ENCODE peak calls at places on chromosomes 4 and X, in eight cellular contexts. One of them, this sample, is unnamed.

GRCh38 chr4:182862166-182862875 is 54.9 kb downstream of the DCTD start:
- DNase-seq in keratinocyte: no peak
- DNase-seq in stomach: peak; percentile 76
- DNase-seq in body of pancreas: no peak
- DNase-seq in Peyer's patch: no peak
- DNase-seq in colonic mucosa: no peak
- DNase-seq in H9: peak; percentile 73
- DNase-seq in GM23338: peak; percentile 54
- DNase-seq in this sample: no peak

GRCh38 chr4:139962130-139962684 is 191.8 kb downstream of the MAML3 start:
- DNase-seq in keratinocyte: no peak
- DNase-seq in stomach: no peak
- DNase-seq in body of pancreas: no peak
- DNase-seq in Peyer's patch: no peak
- DNase-seq in colonic mucosa: no peak
- DNase-seq in H9: no peak
- DNase-seq in GM23338: no peak
- DNase-seq in this sample: no peak

GRCh38 chrX:38627683-38628082 is 66.3 kb downstream of the TSPAN7 start:
- DNase-seq in keratinocyte: peak; percentile 21
- DNase-seq in stomach: no peak
- DNase-seq in body of pancreas: peak; percentile 16
- DNase-seq in Peyer's patch: peak; percentile 59
- DNase-seq in colonic mucosa: peak; percentile 26
- DNase-seq in H9: peak; percentile 63
- DNase-seq in GM23338: peak; percentile 76
- DNase-seq in this sample: no peak

GRCh38 chrX:130516123-130516522 is 114.3 kb downstream of the RBMX2 start:
- DNase-seq in keratinocyte: no peak
- DNase-seq in stomach: no peak
- DNase-seq in body of pancreas: no peak
- DNase-seq in Peyer's patch: no peak
- DNase-seq in colonic mucosa: no peak
- DNase-seq in H9: no peak
- DNase-seq in GM23338: no peak
- DNase-seq in this sample: no peak

GRCh38 chrX:12950851-12951589 is 23.9 kb upstream of the TMSB4X start:
- DNase-seq in keratinocyte: no peak
- DNase-seq in stomach: peak; percentile 39
- DNase-seq in body of pancreas: no peak
- DNase-seq in Peyer's patch: peak; percentile 83
- DNase-seq in colonic mucosa: peak; percentile 52
- DNase-seq in H9: peak; percentile 83
- DNase-seq in GM23338: peak; percentile 65
- DNase-seq in this sample: no peak

GRCh38 chr4:184252136-184253071 is 34.7 kb upstream of the ENPP6 start:
- DNase-seq in keratinocyte: no peak
- DNase-seq in stomach: no peak
- DNase-seq in body of pancreas: no peak
- DNase-seq in Peyer's patch: no peak
- DNase-seq in colonic mucosa: no peak
- DNase-seq in H9: no peak
- DNase-seq in GM23338: no peak
- DNase-seq in this sample: no peak

GRCh38 chr4:185470503-185471195 is 884 bp downstream of the CCDC110 start:
- DNase-seq in keratinocyte: no peak
- DNase-seq in stomach: peak; percentile 76
- DNase-seq in body of pancreas: peak; percentile 94
- DNase-seq in Peyer's patch: peak; percentile 84
- DNase-seq in colonic mucosa: peak; percentile 78
- DNase-seq in H9: peak; percentile 55
- DNase-seq in GM23338: peak; percentile 41
- DNase-seq in this sample: peak; percentile 67

GRCh38 chr4:82201805-82202636 is 171.8 kb downstream of the HNRNPD start:
- DNase-seq in keratinocyte: no peak
- DNase-seq in stomach: peak; percentile 54
- DNase-seq in body of pancreas: peak; percentile 34
- DNase-seq in Peyer's patch: peak; percentile 79
- DNase-seq in colonic mucosa: peak; percentile 42
- DNase-seq in H9: peak; percentile 60
- DNase-seq in GM23338: peak; percentile 91
- DNase-seq in this sample: no peak

GRCh38 chrX:153925387-153925738 is 701 bp downstream of the ARHGAP4 start:
- DNase-seq in keratinocyte: no peak
- DNase-seq in stomach: no peak
- DNase-seq in body of pancreas: no peak
- DNase-seq in Peyer's patch: no peak
- DNase-seq in colonic mucosa: no peak
- DNase-seq in H9: no peak
- DNase-seq in GM23338: no peak
- DNase-seq in this sample: no peak

GRCh38 chrX:64976673-64977040 is 407 bp upstream of the ZC4H2 start:
- DNase-seq in keratinocyte: no peak
- DNase-seq in stomach: no peak
- DNase-seq in body of pancreas: no peak
- DNase-seq in Peyer's patch: no peak
- DNase-seq in colonic mucosa: no peak
- DNase-seq in H9: peak; percentile 26
- DNase-seq in GM23338: peak; percentile 14
- DNase-seq in this sample: no peak

GRCh38 chr4:2411786-2412510 is 6.5 kb downstream of the ZFYVE28 start:
- DNase-seq in keratinocyte: no peak
- DNase-seq in stomach: no peak
- DNase-seq in body of pancreas: no peak
- DNase-seq in Peyer's patch: no peak
- DNase-seq in colonic mucosa: no peak
- DNase-seq in H9: no peak
- DNase-seq in GM23338: no peak
- DNase-seq in this sample: no peak

GRCh38 chrX:78066110-78066509 is 37.9 kb upstream of the PGK1 start:
- DNase-seq in keratinocyte: no peak
- DNase-seq in stomach: no peak
- DNase-seq in body of pancreas: no peak
- DNase-seq in Peyer's patch: no peak
- DNase-seq in colonic mucosa: no peak
- DNase-seq in H9: no peak
- DNase-seq in GM23338: no peak
- DNase-seq in this sample: no peak

GRCh38 chr4:101123231-101123630 is 224.1 kb downstream of the PPP3CA start:
- DNase-seq in keratinocyte: no peak
- DNase-seq in stomach: no peak
- DNase-seq in body of pancreas: no peak
- DNase-seq in Peyer's patch: no peak
- DNase-seq in colonic mucosa: no peak
- DNase-seq in H9: no peak
- DNase-seq in GM23338: no peak
- DNase-seq in this sample: no peak

GRCh38 chr4:149371021-149371420 is 444.6 kb downstream of the IQCM start:
- DNase-seq in keratinocyte: peak; percentile 2
- DNase-seq in stomach: no peak
- DNase-seq in body of pancreas: no peak
- DNase-seq in Peyer's patch: no peak
- DNase-seq in colonic mucosa: peak; percentile 21
- DNase-seq in H9: peak; percentile 42
- DNase-seq in GM23338: peak; percentile 91
- DNase-seq in this sample: no peak

GRCh38 chr4:5746829-5747745 is 36.1 kb downstream of the EVC start:
- DNase-seq in keratinocyte: no peak
- DNase-seq in stomach: no peak
- DNase-seq in body of pancreas: no peak
- DNase-seq in Peyer's patch: no peak
- DNase-seq in colonic mucosa: no peak
- DNase-seq in H9: no peak
- DNase-seq in GM23338: no peak
- DNase-seq in this sample: peak; percentile 43

GRCh38 chrX:51614353-51614752 is 4.4 kb downstream of the CENPVL3 start:
- DNase-seq in keratinocyte: no peak
- DNase-seq in stomach: no peak
- DNase-seq in body of pancreas: no peak
- DNase-seq in Peyer's patch: no peak
- DNase-seq in colonic mucosa: no peak
- DNase-seq in H9: peak; percentile 26
- DNase-seq in GM23338: peak; percentile 70
- DNase-seq in this sample: no peak

GRCh38 chr4:72312032-72312650 is 256.9 kb downstream of the ADAMTS3 start:
- DNase-seq in keratinocyte: no peak
- DNase-seq in stomach: peak; percentile 29
- DNase-seq in body of pancreas: peak; percentile 40
- DNase-seq in Peyer's patch: peak; percentile 51
- DNase-seq in colonic mucosa: peak; percentile 32
- DNase-seq in H9: peak; percentile 57
- DNase-seq in GM23338: peak; percentile 56
- DNase-seq in this sample: peak; percentile 84

GRCh38 chr4:74624351-74625151 is 169.8 kb downstream of the BTC start:
- DNase-seq in keratinocyte: no peak
- DNase-seq in stomach: no peak
- DNase-seq in body of pancreas: no peak
- DNase-seq in Peyer's patch: no peak
- DNase-seq in colonic mucosa: no peak
- DNase-seq in H9: no peak
- DNase-seq in GM23338: no peak
- DNase-seq in this sample: no peak

GRCh38 chr4:39051454-39051853 is 10.6 kb upstream of the KLHL5 start:
- DNase-seq in keratinocyte: no peak
- DNase-seq in stomach: no peak
- DNase-seq in body of pancreas: no peak
- DNase-seq in Peyer's patch: no peak
- DNase-seq in colonic mucosa: no peak
- DNase-seq in H9: no peak
- DNase-seq in GM23338: peak; percentile 23
- DNase-seq in this sample: no peak
- H3K4me1 ChIP-seq in keratinocyte: peaks cover 2% of the 10 kb centered on the region
- H3K4me1 ChIP-seq in stomach: peaks cover 7% of the 10 kb centered on the region
- H3K4me1 ChIP-seq in body of pancreas: peaks cover 9% of the 10 kb centered on the region
- H3K4me1 ChIP-seq in Peyer's patch: no peaks in the 10 kb centered on the region
- H3K4me1 ChIP-seq in colonic mucosa: no peaks in the 10 kb centered on the region
- H3K4me1 ChIP-seq in H9: peaks cover 2% of the 10 kb centered on the region
- H3K4me1 ChIP-seq in GM23338: peaks cover 11% of the 10 kb centered on the region
- H3K4me1 ChIP-seq in this sample: no peaks in the 10 kb centered on the region

GRCh38 chr4:110344165-110344564 is 131.8 kb upstream of the ENPEP start:
- DNase-seq in keratinocyte: no peak
- DNase-seq in stomach: no peak
- DNase-seq in body of pancreas: no peak
- DNase-seq in Peyer's patch: no peak
- DNase-seq in colonic mucosa: peak; percentile 20
- DNase-seq in H9: no peak
- DNase-seq in GM23338: peak; percentile 54
- DNase-seq in this sample: no peak
- TF ChIP-seq CTCF in keratinocyte: no peak
- TF ChIP-seq CTCF in stomach: no peak
- TF ChIP-seq CTCF in body of pancreas: peak; percentile 30
- TF ChIP-seq CTCF in Peyer's patch: peak; percentile 19
- TF ChIP-seq CTCF in colonic mucosa: peak; percentile 28
- TF ChIP-seq CTCF in H9: peak; percentile 69
- TF ChIP-seq CTCF in GM23338: peak; percentile 69
- TF ChIP-seq CTCF in this sample: no peak

GRCh38 chr4:153522800-153523089 is 56.6 kb downstream of the TMEM131L start:
- DNase-seq in keratinocyte: no peak
- DNase-seq in stomach: no peak
- DNase-seq in body of pancreas: no peak
- DNase-seq in Peyer's patch: no peak
- DNase-seq in colonic mucosa: no peak
- DNase-seq in H9: no peak
- DNase-seq in GM23338: no peak
- DNase-seq in this sample: no peak

GRCh38 chr4:153521995-153522799 is 56.0 kb downstream of the TMEM131L start:
- DNase-seq in keratinocyte: no peak
- DNase-seq in stomach: no peak
- DNase-seq in body of pancreas: no peak
- DNase-seq in Peyer's patch: peak; percentile 76
- DNase-seq in colonic mucosa: peak; percentile 17
- DNase-seq in H9: peak; percentile 61
- DNase-seq in GM23338: peak; percentile 62
- DNase-seq in this sample: no peak

GRCh38 chr4:153523941-153524386 is 57.8 kb downstream of the TMEM131L start:
- DNase-seq in keratinocyte: no peak
- DNase-seq in stomach: no peak
- DNase-seq in body of pancreas: peak; percentile 56
- DNase-seq in Peyer's patch: no peak
- DNase-seq in colonic mucosa: peak; percentile 13
- DNase-seq in H9: no peak
- DNase-seq in GM23338: no peak
- DNase-seq in this sample: no peak

GRCh38 chr4:153521467-153521866 is 55.3 kb downstream of the TMEM131L start:
- DNase-seq in keratinocyte: no peak
- DNase-seq in stomach: no peak
- DNase-seq in body of pancreas: no peak
- DNase-seq in Peyer's patch: no peak
- DNase-seq in colonic mucosa: peak; percentile 11
- DNase-seq in H9: no peak
- DNase-seq in GM23338: no peak
- DNase-seq in this sample: no peak

DNA sequence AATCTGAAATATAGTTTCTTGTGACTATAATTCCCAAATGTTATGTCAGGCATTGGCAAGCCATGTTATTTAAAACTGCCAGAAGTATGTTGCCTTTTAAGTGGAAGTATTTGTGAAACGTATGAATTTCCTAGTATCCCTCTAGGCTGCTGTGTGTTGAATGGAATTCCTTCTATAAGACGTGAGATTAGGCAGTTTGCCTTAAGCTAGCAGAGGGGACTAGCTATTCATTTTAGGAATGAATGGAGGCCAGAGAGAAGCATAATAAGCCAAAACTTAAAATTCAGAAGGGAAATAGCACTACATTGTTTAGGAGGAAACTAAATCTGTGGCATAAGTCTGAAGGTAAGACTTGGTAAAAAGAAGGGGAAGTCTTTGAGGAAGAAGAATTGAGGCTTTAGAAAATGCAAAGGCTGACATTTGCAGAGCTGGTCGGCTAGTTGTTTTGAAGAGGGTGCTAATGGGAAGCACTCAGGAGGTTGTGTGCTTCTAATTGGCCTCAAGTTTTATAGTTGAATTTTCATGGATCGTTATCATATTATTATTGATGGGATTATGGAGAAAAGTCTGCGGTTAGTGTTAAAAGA is 57.1 kb downstream of the TMEM131L start:
- DNase-seq in keratinocyte: no peak
- DNase-seq in stomach: no peak
- DNase-seq in body of pancreas: no peak
- DNase-seq in Peyer's patch: no peak
- DNase-seq in colonic mucosa: peak; percentile 7
- DNase-seq in H9: no peak
- DNase-seq in GM23338: no peak
- DNase-seq in this sample: no peak
- H3K4me1 ChIP-seq in keratinocyte: no peaks in the 10 kb centered on the region
- H3K4me1 ChIP-seq in stomach: peaks cover 21% of the 10 kb centered on the region
- H3K4me1 ChIP-seq in body of pancreas: peaks cover 95% of the 10 kb centered on the region
- H3K4me1 ChIP-seq in Peyer's patch: peaks cover 26% of the 10 kb centered on the region
- H3K4me1 ChIP-seq in colonic mucosa: no peaks in the 10 kb centered on the region
- H3K4me1 ChIP-seq in H9: peaks cover 3% of the 10 kb centered on the region
- H3K4me1 ChIP-seq in GM23338: peaks cover 39% of the 10 kb centered on the region
- H3K4me1 ChIP-seq in this sample: peaks cover 41% of the 10 kb centered on the region

DNA sequence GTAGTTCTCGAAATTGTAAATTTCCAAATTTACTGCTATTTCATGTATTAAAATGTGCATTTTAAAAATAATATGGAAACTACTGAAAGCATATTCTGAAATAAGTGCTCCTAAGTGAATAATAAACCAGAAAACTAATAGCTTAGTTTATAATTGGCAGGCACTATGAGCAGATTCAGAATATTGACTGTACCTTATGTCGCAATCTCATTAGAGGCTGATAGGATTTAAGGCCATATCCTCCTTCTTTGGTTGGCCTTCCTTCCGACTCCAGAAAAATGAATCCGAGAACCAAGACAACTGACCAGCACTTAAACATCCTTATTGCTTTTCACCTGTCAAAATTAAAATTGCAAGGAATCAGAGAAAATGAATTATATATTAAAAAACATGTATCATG is 52.7 kb downstream of the FSTL5 start:
- DNase-seq in keratinocyte: no peak
- DNase-seq in stomach: no peak
- DNase-seq in body of pancreas: no peak
- DNase-seq in Peyer's patch: no peak
- DNase-seq in colonic mucosa: no peak
- DNase-seq in H9: no peak
- DNase-seq in GM23338: no peak
- DNase-seq in this sample: no peak
- TF ChIP-seq CTCF in keratinocyte: no peak
- TF ChIP-seq CTCF in stomach: no peak
- TF ChIP-seq CTCF in body of pancreas: no peak
- TF ChIP-seq CTCF in Peyer's patch: no peak
- TF ChIP-seq CTCF in colonic mucosa: no peak
- TF ChIP-seq CTCF in H9: no peak
- TF ChIP-seq CTCF in GM23338: no peak
- TF ChIP-seq CTCF in this sample: no peak